ENCODE peak calls at places on chromosome 10, in six cellular contexts. S is T-helper 2 cell, R is gastrocnemius medialis, L is cardiac septum, Q is colonic mucosa, U is iPS-NIHi11. D is an unnamed sample.
A peak's percentile ranks its signal among the peaks of the same experiment; 100 is the strongest.

GRCh38 chr10:17506390-17506789 is 52.0 kb upstream of the ST8SIA6 start:
- DNase-seq in S (peak; percentile 36), R (no peak), L (no peak), Q (no peak), U (no peak), D (no peak)

GRCh38 chr10:11909618-11910017 is 86.5 kb downstream of the PROSER2 start:
- DNase-seq in S (no peak), R (no peak), L (no peak), Q (no peak), U (no peak), D (no peak)

GRCh38 chr10:117175215-117175900 is 21.9 kb upstream of the KCNK18 start:
- DNase-seq in S (no peak), R (no peak), L (no peak), Q (peak; percentile 35), U (peak; percentile 38), D (peak; percentile 36)

GRCh38 chr10:79130846-79131245 is 62.1 kb downstream of the ZMIZ1 start:
- DNase-seq in S (no peak), R (no peak), L (no peak), Q (no peak), U (peak; percentile 56), D (no peak)

GRCh38 chr10:114874827-114875541 is 53.4 kb downstream of the FHIP2A start:
- DNase-seq in S (peak; percentile 54), R (no peak), L (peak; percentile 75), Q (no peak), U (peak; percentile 66), D (peak; percentile 8)

GRCh38 chr10:104123397-104123796 is 1.4 kb downstream of the SFR1 start:
- DNase-seq in S (peak; percentile 49), R (no peak), L (no peak), Q (no peak), U (no peak), D (no peak)

GRCh38 chr10:28200804-28201203 is 102.1 kb downstream of the MPP7 start:
- DNase-seq in S (no peak), R (no peak), L (no peak), Q (no peak), U (no peak), D (no peak)

GRCh38 chr10:88374392-88375145 is 208.5 kb downstream of the RNLS start:
- DNase-seq in S (no peak), R (no peak), L (no peak), Q (peak; percentile 36), U (no peak), D (no peak)

GRCh38 chr10:69057951-69058297 is 30.0 kb upstream of the SRGN start:
- DNase-seq in S (no peak), R (no peak), L (no peak), Q (no peak), U (no peak), D (no peak)

GRCh38 chr10:74021248-74022055 is 23.5 kb downstream of the VCL start:
- DNase-seq in S (peak; percentile 50), R (no peak), L (no peak), Q (no peak), U (no peak), D (no peak)

GRCh38 chr10:1230138-1230537 is 174.0 kb downstream of the WDR37 start:
- DNase-seq in S (no peak), R (no peak), L (no peak), Q (no peak), U (no peak), D (no peak)

GRCh38 chr10:109977382-109977806 is 30.4 kb upstream of the ADD3 start:
- DNase-seq in S (no peak), R (no peak), L (no peak), Q (peak; percentile 88), U (no peak), D (no peak)

GRCh38 chr10:31936933-31937332 is 8.3 kb upstream of the ARHGAP12 start:
- DNase-seq in S (no peak), R (no peak), L (no peak), Q (no peak), U (no peak), D (no peak)

GRCh38 chr10:117670116-117670515 is 127.6 kb downstream of the EMX2 start:
- DNase-seq in S (no peak), R (no peak), L (peak; percentile 62), Q (no peak), U (no peak), D (no peak)

GRCh38 chr10:31242902-31243301 is 76.1 kb upstream of the ZEB1 start:
- DNase-seq in S (peak; percentile 28), R (no peak), L (no peak), Q (no peak), U (peak; percentile 14), D (no peak)

GRCh38 chr10:80487791-80488538 is 33.9 kb downstream of the TSPAN14 start:
- DNase-seq in S (peak; percentile 93), R (no peak), L (peak; percentile 90), Q (no peak), U (no peak), D (no peak)

GRCh38 chr10:125023862-125024495 is 82.1 kb downstream of the ZRANB1 start:
- DNase-seq in S (no peak), R (peak; percentile 65), L (no peak), Q (peak; percentile 72), U (no peak), D (no peak)

GRCh38 chr10:47145290-47145934 is 154.6 kb upstream of the GDF10 start:
- DNase-seq in S (no peak), R (no peak), L (no peak), Q (no peak), U (no peak), D (no peak)

GRCh38 chr10:114043532-114044250 is at the start of gene ADRB1:
- DNase-seq in S (peak; percentile 61), R (peak; percentile 68), L (peak; percentile 93), Q (peak; percentile 79), U (peak; percentile 88), D (peak; percentile 57)

GRCh38 chr10:84340187-84340586 is 11.8 kb downstream of the CCSER2 start:
- DNase-seq in S (no peak), R (no peak), L (no peak), Q (no peak), U (no peak), D (no peak)

GRCh38 chr10:101284171-101285092 is 55.2 kb upstream of the LBX1 start:
- DNase-seq in S (no peak), R (no peak), L (no peak), Q (no peak), U (peak; percentile 19), D (no peak)

GRCh38 chr10:84196083-84196482 is 1.7 kb downstream of the CDHR1 start:
- DNase-seq in S (peak; percentile 31), R (no peak), L (no peak), Q (peak; percentile 82), U (no peak), D (no peak)

GRCh38 chr10:234708-235406 is 99.6 kb downstream of the ZMYND11 start:
- DNase-seq in S (no peak), R (no peak), L (no peak), Q (no peak), U (no peak), D (no peak)

GRCh38 chr10:113235505-113235904 is 285.5 kb downstream of the TCF7L2 start:
- DNase-seq in S (no peak), R (no peak), L (no peak), Q (no peak), U (no peak), D (no peak)

GRCh38 chr10:76311752-76312699 is 880.6 kb downstream of the LRMDA start:
- DNase-seq in S (no peak), R (no peak), L (no peak), Q (no peak), U (peak; percentile 71), D (no peak)

GRCh38 chr10:97013983-97014382 is 171.8 kb downstream of the SLIT1 start:
- DNase-seq in S (no peak), R (no peak), L (no peak), Q (no peak), U (no peak), D (no peak)